ENCODE peak calls at places on chromosomes 3 and 15, in four cellular contexts. Q is mucosa of descending colon, V is spleen, Y is heart left ventricle. H is an unnamed sample. For H3K4me1 and H3K36me3, the result is how much of the 10 kb centered on the place peaks cover.

GRCh38 chr3:157626817-157627216 is 123.6 kb upstream of the VEPH1 start:
- DNase-seq in Q (no peak), V (no peak), Y (no peak), H (no peak)

GRCh38 chr3:65402597-65402996 is 636.1 kb downstream of the MAGI1 start:
- DNase-seq in Q (no peak), V (no peak), Y (peak), H (no peak)

GRCh38 chr3:171049831-171050444 is 23.4 kb upstream of the SLC2A2 start:
- DNase-seq in Q (no peak), V (no peak), Y (peak), H (peak)

GRCh38 chr3:13559751-13560540 is 11.0 kb downstream of the FBLN2 start:
- DNase-seq in Q (no peak), V (no peak), Y (peak), H (no peak)

GRCh38 chr15:58279106-58279505 is 140.9 kb downstream of the AQP9 start:
- DNase-seq in Q (no peak), V (no peak), Y (no peak), H (no peak)

GRCh38 chr15:33448961-33449611 is 138.3 kb downstream of the RYR3 start:
- DNase-seq in Q (no peak), V (no peak), Y (no peak), H (no peak)

GRCh38 chr3:46353639-46354410 is at the start of gene CCR2:
- DNase-seq in Q (no peak), V (no peak), Y (no peak), H (no peak)

GRCh38 chr3:69410301-69410700 is 24.4 kb upstream of the FRMD4B start:
- DNase-seq in Q (no peak), V (peak), Y (peak), H (peak)

GRCh38 chr3:84806958-84807357 is 151.8 kb upstream of the CADM2 start:
- DNase-seq in Q (no peak), V (no peak), Y (no peak), H (no peak)

GRCh38 chr3:127997961-127998360 is 54.3 kb upstream of the SEC61A1 start:
- DNase-seq in Q (no peak), V (no peak), Y (no peak), H (no peak)

GRCh38 chr3:99918720-99919119 is 101.1 kb downstream of the CMSS1 start:
- DNase-seq in Q (no peak), V (no peak), Y (no peak), H (no peak)

GRCh38 chr3:42802876-42803799 is 1.2 kb downstream of the HIGD1A start:
- DNase-seq in Q (no peak), V (no peak), Y (no peak), H (peak)

GRCh38 chr3:28326458-28326926 is 22.0 kb upstream of the ZCWPW2 start:
- DNase-seq in Q (no peak), V (no peak), Y (no peak), H (no peak)

GRCh38 chr15:75720787-75721461 is 8.3 kb upstream of the CSPG4 start:
- DNase-seq in Q (peak), V (no peak), Y (peak), H (peak)

GRCh38 chr3:177468331-177468730 is 271.0 kb upstream of the TBL1XR1 start:
- DNase-seq in Q (no peak), V (no peak), Y (peak), H (no peak)

GRCh38 chr3:139564290-139564861 is 24.8 kb upstream of the RBP1 start:
- DNase-seq in Q (no peak), V (no peak), Y (no peak), H (peak)

GRCh38 chr15:98690272-98690671 is 41.9 kb downstream of the IGF1R start:
- DNase-seq in Q (no peak), V (no peak), Y (no peak), H (no peak)

GRCh38 chr15:100348578-100348977 is 6.8 kb upstream of the ADAMTS17 start:
- DNase-seq in Q (no peak), V (no peak), Y (no peak), H (no peak)

GRCh38 chr3:104396974-104397669 is 969.6 kb upstream of the ALCAM start:
- DNase-seq in Q (no peak), V (no peak), Y (no peak), H (no peak)

GRCh38 chr15:63299981-63300575 is 22.7 kb downstream of the APH1B start:
- DNase-seq in Q (no peak), V (no peak), Y (no peak), H (no peak)

GRCh38 chr3:194098036-194098871 is 37.7 kb upstream of the HES1 start:
- DNase-seq in Q (no peak), V (no peak), Y (no peak), H (no peak)

GRCh38 chr15:27268923-27269322 is 297.9 kb downstream of the GABRG3 start:
- DNase-seq in Q (no peak), V (no peak), Y (no peak), H (no peak)

GRCh38 chr3:147361671-147362420 is 44.5 kb downstream of the ZIC4 start:
- DNase-seq in Q (no peak), V (no peak), Y (no peak), H (peak)

GRCh38 chr3:99638244-99638948 is at the start of gene COL8A1:
- DNase-seq in Q (peak), V (no peak), Y (peak), H (no peak)

GRCh38 chr3:46615050-46615449 is 2.7 kb downstream of the FAM240A start:
- DNase-seq in Q (no peak), V (no peak), Y (no peak), H (no peak)

GRCh38 chr3:175670572-175670971 is 811.4 kb downstream of the NAALADL2 start:
- DNase-seq in Q (no peak), V (no peak), Y (no peak), H (no peak)

GRCh38 chr3:69747511-69748248 is 8.4 kb downstream of the MITF start:
- DNase-seq in Q (no peak), V (no peak), Y (no peak), H (no peak)

GRCh38 chr3:65539620-65540019 is 499.1 kb downstream of the MAGI1 start:
- DNase-seq in Q (no peak), V (no peak), Y (no peak), H (no peak)

GRCh38 chr3:170499562-170500156 is 81.0 kb downstream of the CLDN11 start:
- DNase-seq in Q (no peak), V (no peak), Y (no peak), H (peak)

GRCh38 chr3:170465935-170466334 is 47.3 kb downstream of the CLDN11 start:
- DNase-seq in Q (no peak), V (no peak), Y (no peak), H (no peak)

GRCh38 chr3:126925411-126926171 is 57.3 kb upstream of the PLXNA1 start:
- DNase-seq in Q (no peak), V (peak), Y (peak), H (no peak)

GRCh38 chr15:39628131-39628482 is 47.2 kb downstream of the THBS1 start:
- DNase-seq in Q (no peak), V (no peak), Y (peak), H (no peak)

GRCh38 chr15:58487724-58488120 is 55.9 kb downstream of the LIPC start:
- DNase-seq in Q (no peak), V (no peak), Y (no peak), H (no peak)

GRCh38 chr15:40263036-40263754 is 19.7 kb downstream of the ANKRD63 start:
- DNase-seq in Q (no peak), V (no peak), Y (no peak), H (no peak)

GRCh38 chr3:94225176-94225742 is 162.4 kb downstream of the NSUN3 start:
- DNase-seq in Q (no peak), V (no peak), Y (no peak), H (no peak)

GRCh38 chr3:52771702-52772101 is 962 bp upstream of the NEK4 start:
- DNase-seq in Q (no peak), V (no peak), Y (peak), H (no peak)

GRCh38 chr15:39230917-39231285 is 350.0 kb upstream of the THBS1 start:
- DNase-seq in Q (no peak), V (no peak), Y (no peak), H (no peak)

GRCh38 chr3:25493246-25493645 is 65.2 kb downstream of the RARB start:
- DNase-seq in Q (no peak), V (no peak), Y (no peak), H (no peak)
- H3K4me3 ChIP-seq in Q (no peak), V (no peak), Y (no peak), H (no peak)

GRCh38 chr3:152365126-152365525 is 96.4 kb downstream of the MBNL1 start:
- DNase-seq in Q (no peak), V (no peak), Y (no peak), H (no peak)
- H3K4me1 ChIP-seq in Q (under half), V (half or more), Y (half or more), H (under half)

GRCh38 chr3:58429657-58430056 is 4.0 kb downstream of the PDHB start:
- DNase-seq in Q (no peak), V (no peak), Y (no peak), H (no peak)
- H3K36me3 ChIP-seq in Q (under half), V (half or more), Y (under half), H (under half)

GRCh38 chr3:185960518-185961288 is 22.9 kb upstream of the TRA2B start:
- DNase-seq in Q (no peak), V (no peak), Y (no peak), H (no peak)

GRCh38 chr3:185961675-185962232 is 23.9 kb upstream of the TRA2B start:
- DNase-seq in Q (no peak), V (no peak), Y (no peak), H (no peak)

GRCh38 chr3:185954366-185954723 is 16.5 kb upstream of the TRA2B start:
- DNase-seq in Q (no peak), V (no peak), Y (no peak), H (no peak)

GRCh38 chr3:185958626-185959025 is 20.8 kb upstream of the TRA2B start:
- DNase-seq in Q (no peak), V (no peak), Y (no peak), H (no peak)

GRCh38 chr3:185959609-185960517 is 22.0 kb upstream of the TRA2B start:
- DNase-seq in Q (no peak), V (no peak), Y (no peak), H (no peak)
- H3K4me3 ChIP-seq in Q (no peak), V (no peak), Y (no peak), H (no peak)

GRCh38 chr3:33438871-33439270 is 1.3 kb downstream of the UBP1 start:
- DNase-seq in Q (no peak), V (no peak), Y (no peak), H (no peak)
- H3K4me1 ChIP-seq in Q (under half), V (half or more), Y (half or more), H (under half)

GRCh38 chr15:22911306-22911705 is 68.9 kb downstream of the CYFIP1 start:
- DNase-seq in Q (no peak), V (peak), Y (no peak), H (no peak)
- H3K36me3 ChIP-seq in Q (under half), V (under half), Y (under half), H (under half)

H was measured in BE2C.